ENCODE peak calls at places on chromosomes 16 and 17, in six cellular contexts. T is lower lobe of right lung, A is thoracic aorta, L is IMR-90, E is nephron progenitor cell, R is mucosa of gallbladder. G is an unnamed sample.

GRCh38 chr16:11342021-11342855 is 3.0 kb upstream of the RMI2 start:
- DNase-seq in R (no peak), L (no peak), A (no peak), T (no peak), E (no peak), G (no peak)

GRCh38 chr17:48024149-48025039 is 13.2 kb downstream of the COPZ2 start:
- DNase-seq in E (peak; percentile 41), A (no peak), L (no peak), T (peak; percentile 88), R (peak; percentile 30), G (peak; percentile 90)

GRCh38 chr16:27722266-27722636 is 172.3 kb downstream of the KATNIP start:
- DNase-seq in L (no peak), R (peak; percentile 32), A (no peak), E (no peak), T (no peak), G (no peak)

GRCh38 chr17:40554646-40555295 is 10.5 kb downstream of the CCR7 start:
- DNase-seq in E (no peak), R (no peak), A (no peak), T (no peak), L (no peak), G (peak; percentile 53)

GRCh38 chr17:18916816-18917496 is 35.0 kb upstream of the SLC5A10 start:
- DNase-seq in A (no peak), E (no peak), L (peak; percentile 45), R (no peak), T (no peak), G (no peak)

GRCh38 chr17:40323731-40324650 is 15.0 kb downstream of the RARA start:
- DNase-seq in A (peak; percentile 89), L (peak; percentile 44), T (peak; percentile 76), E (no peak), R (no peak), G (no peak)

GRCh38 chr17:76444518-76445311 is 8.2 kb downstream of the UBE2O start:
- DNase-seq in L (peak; percentile 55), R (no peak), A (no peak), E (no peak), T (no peak), G (no peak)

GRCh38 chr16:11677451-11677951 is 9.2 kb downstream of the SNN start:
- DNase-seq in T (no peak), E (no peak), A (no peak), R (no peak), L (peak; percentile 69), G (peak; percentile 40)

GRCh38 chr17:75130632-75131277 is 787 bp downstream of the NT5C start:
- DNase-seq in E (peak; percentile 67), A (no peak), T (peak; percentile 66), L (peak; percentile 58), R (no peak), G (peak; percentile 76)

GRCh38 chr17:64053101-64053500 is 32.7 kb upstream of the ICAM2 start:
- DNase-seq in A (no peak), L (no peak), T (no peak), E (no peak), R (no peak), G (no peak)

GRCh38 chr16:84177740-84178070 is 9.2 kb downstream of the TAF1C start:
- DNase-seq in L (peak; percentile 81), R (no peak), E (no peak), A (peak; percentile 21), T (no peak), G (no peak)